ENCODE peak calls at places on chromosomes 5 and 9, in eight cellular contexts. V is cardiac fibroblast, T is T1000, D is EL, K is NCI-H1105 treated with DMSO at 0.1 percent for 48 hours, B is right atrium auricular region, Z is H54, M is NCI-H1048. O is an unnamed sample.

GRCh38 chr5:179409806-179410205 is 64.5 kb upstream of the ADAMTS2 start:
- DNase-seq in T (no peak), B (peak), Z (no peak), D (no peak), M (no peak), V (no peak), K (no peak), O (no peak)

GRCh38 chr5:34660444-34660843 is 4.3 kb downstream of the RAI14 start:
- DNase-seq in T (no peak), K (no peak), B (no peak), M (no peak), Z (no peak), D (peak), V (peak), O (no peak)

GRCh38 chr5:178234753-178235599 is 2.4 kb upstream of the PHYKPL start:
- DNase-seq in T (no peak), Z (peak), M (peak), V (peak), D (peak), K (peak), B (peak), O (peak)

GRCh38 chr5:492314-492893 is 31.8 kb downstream of the SLC9A3 start:
- DNase-seq in Z (no peak), M (no peak), K (no peak), T (no peak), B (no peak), D (no peak), V (no peak), O (no peak)

GRCh38 chr9:104143554-104143919 is 49.4 kb downstream of the SMC2 start:
- DNase-seq in D (no peak), T (no peak), Z (no peak), K (no peak), M (no peak), B (no peak), V (no peak), O (no peak)

GRCh38 chr9:2289234-2289755 is 274.1 kb downstream of the SMARCA2 start:
- DNase-seq in V (no peak), Z (no peak), K (no peak), M (no peak), B (no peak), D (no peak), T (no peak), O (peak)

GRCh38 chr5:154157483-154158378 is 32.8 kb upstream of the GALNT10 start:
- DNase-seq in D (no peak), T (no peak), B (no peak), K (no peak), V (no peak), Z (no peak), M (no peak), O (no peak)

GRCh38 chr5:110625376-110625999 is 101.0 kb downstream of the TMEM232 start:
- DNase-seq in Z (no peak), M (peak), B (no peak), T (no peak), D (peak), V (peak), K (peak), O (peak)

GRCh38 chr5:44952376-44952775 is 143.6 kb downstream of the MRPS30 start:
- DNase-seq in B (no peak), M (peak), V (peak), D (peak), Z (no peak), T (no peak), K (peak), O (no peak)

GRCh38 chr5:12080761-12081160 is 176.5 kb upstream of the CTNND2 start:
- DNase-seq in K (no peak), T (no peak), Z (no peak), M (no peak), D (no peak), B (no peak), V (no peak), O (no peak)

GRCh38 chr9:86185872-86186271 is 73.6 kb downstream of the C9orf153 start:
- DNase-seq in B (no peak), V (peak), K (no peak), M (no peak), T (no peak), D (peak), Z (peak), O (no peak)

GRCh38 chr5:172789687-172790495 is 18.9 kb upstream of the DUSP1 start:
- DNase-seq in D (peak), V (no peak), Z (no peak), T (no peak), B (no peak), M (no peak), K (no peak), O (no peak)

GRCh38 chr9:16213781-16214515 is 656.5 kb downstream of the BNC2 start:
- DNase-seq in Z (peak), K (no peak), V (peak), B (peak), T (peak), D (peak), M (no peak), O (no peak)

GRCh38 chr9:110742741-110743371 is 74.3 kb downstream of the MUSK start:
- DNase-seq in K (no peak), B (no peak), T (no peak), V (peak), Z (no peak), M (no peak), D (peak), O (peak)

GRCh38 chr9:9552665-9553064 is 1060.1 kb downstream of the PTPRD start:
- DNase-seq in Z (no peak), K (peak), M (no peak), B (no peak), D (no peak), T (no peak), V (no peak), O (peak)

GRCh38 chr9:26856413-26857032 is 36.1 kb downstream of the CAAP1 start:
- DNase-seq in K (peak), D (peak), M (no peak), Z (peak), T (no peak), V (peak), B (no peak), O (peak)

GRCh38 chr5:171888051-171888481 is 102.4 kb downstream of the SMIM23 start:
- DNase-seq in M (no peak), T (no peak), B (no peak), D (no peak), Z (no peak), V (peak), K (no peak), O (no peak)

GRCh38 chr5:127567026-127567768 is 49.8 kb downstream of the PRRC1 start:
- DNase-seq in D (no peak), M (no peak), Z (no peak), V (no peak), B (no peak), T (no peak), K (no peak), O (no peak)

GRCh38 chr9:116953271-116953670 is 266.2 kb downstream of the TRIM32 start:
- DNase-seq in D (no peak), B (no peak), M (no peak), V (no peak), T (no peak), K (no peak), Z (no peak), O (no peak)

O was measured in NCI-H345.